ENCODE peak calls at places on chromosomes 2 and 18, in six cellular contexts. H is gastrocnemius medialis, W is K562, X is pancreas, I is breast epithelium, Q is spleen. E is an unnamed sample.

GRCh38 chr2:98556634-98557033 is 51.7 kb downstream of the COA5 start:
- DNase-seq in H (no peak), W (no peak), X (no peak), I (no peak), Q (peak), E (no peak)

GRCh38 chr2:200028998-200029397 is 73.6 kb downstream of the MAIP1 start:
- DNase-seq in H (no peak), W (no peak), X (no peak), I (no peak), Q (no peak), E (no peak)

GRCh38 chr2:6913415-6914157 is 3.6 kb upstream of the RNF144A start:
- DNase-seq in H (no peak), W (no peak), X (no peak), I (no peak), Q (no peak), E (no peak)

GRCh38 chr18:36929601-36930000 is 100.7 kb downstream of the KIAA1328 start:
- DNase-seq in H (no peak), W (no peak), X (no peak), I (no peak), Q (no peak), E (no peak)

GRCh38 chr2:96359866-96360265 is 24.3 kb downstream of the NCAPH start:
- DNase-seq in H (no peak), W (no peak), X (no peak), I (no peak), Q (no peak), E (no peak)

GRCh38 chr18:32775628-32776027 is 2.8 kb upstream of the KLHL14 start:
- DNase-seq in H (no peak), W (no peak), X (no peak), I (no peak), Q (no peak), E (no peak)

GRCh38 chr2:222796413-222797103 is 64.3 kb upstream of the ACSL3 start:
- DNase-seq in H (no peak), W (no peak), X (peak), I (no peak), Q (no peak), E (no peak)

GRCh38 chr18:23077493-23078256 is 57.6 kb upstream of the CABLES1 start:
- DNase-seq in H (no peak), W (no peak), X (no peak), I (peak), Q (no peak), E (no peak)

GRCh38 chr2:65370387-65371093 is 61.9 kb downstream of the SPRED2 start:
- DNase-seq in H (peak), W (no peak), X (no peak), I (no peak), Q (no peak), E (no peak)

GRCh38 chr18:41538751-41539150 is 416.3 kb upstream of the PIK3C3 start:
- DNase-seq in H (no peak), W (no peak), X (no peak), I (no peak), Q (no peak), E (no peak)

GRCh38 chr2:81213598-81213997 is 909.0 kb upstream of the LRRTM1 start:
- DNase-seq in H (no peak), W (no peak), X (no peak), I (no peak), Q (no peak), E (no peak)

GRCh38 chr2:216683846-216684245 is 11.5 kb downstream of the IGFBP5 start:
- DNase-seq in H (peak), W (no peak), X (no peak), I (peak), Q (no peak), E (peak)

GRCh38 chr2:62505109-62505508 is 886 bp downstream of the TMEM17 start:
- DNase-seq in H (no peak), W (peak), X (no peak), I (no peak), Q (no peak), E (no peak)

GRCh38 chr2:226475650-226476049 is 324.0 kb downstream of the IRS1 start:
- DNase-seq in H (no peak), W (no peak), X (no peak), I (no peak), Q (no peak), E (no peak)

GRCh38 chr2:29293830-29294438 is 178.7 kb downstream of the CLIP4 start:
- DNase-seq in H (no peak), W (peak), X (peak), I (no peak), Q (no peak), E (no peak)

GRCh38 chr2:234548720-234549420 is 52.0 kb upstream of the ARL4C start:
- DNase-seq in H (no peak), W (no peak), X (no peak), I (no peak), Q (no peak), E (no peak)

GRCh38 chr2:179222076-179222475 is 42.6 kb downstream of the SESTD1 start:
- DNase-seq in H (no peak), W (no peak), X (no peak), I (no peak), Q (no peak), E (no peak)

GRCh38 chr18:32450026-32450681 is 20.5 kb downstream of the GAREM1 start:
- DNase-seq in H (no peak), W (no peak), X (no peak), I (no peak), Q (no peak), E (no peak)

GRCh38 chr2:140506606-140507005 is 1624.2 kb downstream of the LRP1B start:
- DNase-seq in H (no peak), W (no peak), X (no peak), I (no peak), Q (no peak), E (no peak)

GRCh38 chr2:172561270-172561669 is 5.4 kb downstream of the PDK1 start:
- DNase-seq in H (no peak), W (no peak), X (no peak), I (no peak), Q (no peak), E (no peak)

GRCh38 chr2:240962371-240963064 is 35.9 kb upstream of the SNED1 start:
- DNase-seq in H (no peak), W (no peak), X (peak), I (peak), Q (peak), E (peak)
- H3K4me3 ChIP-seq in H (peak), W (no peak), X (no peak), I (peak), Q (no peak), E (no peak)

GRCh38 chr2:170189757-170190156 is 11.8 kb downstream of the MYO3B start:
- DNase-seq in H (no peak), W (no peak), X (no peak), I (no peak), Q (no peak), E (no peak)
- TF ChIP-seq CTCF in H (no peak), W (no peak), X (no peak), I (no peak), Q (no peak), E (no peak)

DNA sequence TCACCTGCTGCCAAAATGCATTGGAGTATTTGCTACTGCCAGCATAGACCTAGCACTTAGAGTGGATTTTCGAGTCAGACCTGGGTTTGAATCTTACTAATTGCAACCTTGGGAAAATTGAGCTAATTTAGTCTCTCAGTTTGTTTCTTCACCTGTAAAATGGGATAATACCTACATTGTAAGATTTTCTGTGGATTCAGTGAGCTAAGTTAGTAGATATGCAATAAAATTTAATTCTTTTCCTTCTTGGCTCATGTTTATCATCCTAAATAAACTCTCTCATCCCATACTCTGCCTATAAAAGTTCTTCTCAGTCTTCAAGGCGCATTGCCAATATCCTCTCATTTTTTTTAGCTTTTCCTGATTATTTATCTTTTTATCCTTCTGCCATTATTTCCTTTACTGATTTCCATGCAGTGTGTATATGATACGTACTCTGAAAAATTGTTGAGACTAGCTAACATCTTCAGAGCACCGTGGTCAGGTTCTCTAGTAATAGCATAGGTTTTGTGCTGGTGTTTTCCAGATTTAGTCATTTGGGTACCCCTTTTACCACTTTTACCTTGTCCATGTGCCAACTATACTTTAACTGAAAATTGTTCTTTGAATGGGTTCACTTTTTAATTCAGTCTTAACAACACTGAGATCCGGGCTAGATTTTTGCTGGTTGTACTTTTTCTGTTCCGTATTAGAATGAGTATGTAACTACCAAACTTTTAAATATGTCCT is 7.3 kb downstream of the CEP192 start:
- DNase-seq in H (no peak), W (no peak), X (no peak), I (no peak), Q (no peak), E (no peak)
- H3K4me3 ChIP-seq in H (no peak), W (no peak), X (no peak), I (no peak), Q (no peak), E (no peak)

DNA sequence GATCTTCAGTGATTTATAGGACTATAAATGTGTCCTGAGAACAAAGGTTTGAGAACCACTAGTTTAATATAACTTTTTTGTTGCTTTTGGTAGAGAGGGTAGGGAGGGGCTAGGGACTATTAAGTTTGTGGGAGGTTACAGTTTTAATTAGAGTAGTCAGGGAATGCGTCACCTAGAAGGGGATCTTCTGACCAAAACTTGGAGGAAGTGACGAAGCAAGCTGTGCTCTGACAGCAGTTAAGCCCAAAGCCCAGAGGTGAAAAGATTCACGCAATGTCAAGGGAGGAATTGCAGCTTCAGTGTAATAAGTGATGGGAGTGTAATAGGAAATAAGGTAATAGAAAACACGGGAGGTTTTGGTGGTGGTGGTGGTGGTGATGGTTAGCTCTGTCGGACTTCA is 8.1 kb downstream of the TDRD15 start:
- DNase-seq in H (no peak), W (no peak), X (no peak), I (no peak), Q (no peak), E (no peak)
- TF ChIP-seq CTCF in H (no peak), W (no peak), X (no peak), I (no peak), Q (no peak), E (no peak)

GRCh38 chr2:159795781-159796667 is 2.0 kb downstream of the CD302 start:
- DNase-seq in H (no peak), W (no peak), X (no peak), I (no peak), Q (no peak), E (no peak)

GRCh38 chr2:159797468-159798375 is at the start of gene CD302:
- DNase-seq in H (peak), W (peak), X (peak), I (peak), Q (peak), E (peak)

GRCh38 chr2:159799833-159800232 is 1.8 kb upstream of the CD302 start:
- DNase-seq in H (no peak), W (no peak), X (no peak), I (no peak), Q (no peak), E (no peak)

GRCh38 chr2:159801925-159802324 is 3.9 kb upstream of the CD302 start:
- DNase-seq in H (no peak), W (no peak), X (no peak), I (no peak), Q (no peak), E (no peak)

GRCh38 chr2:159798376-159798724 is 342 bp upstream of the CD302 start:
- DNase-seq in H (no peak), W (no peak), X (no peak), I (no peak), Q (no peak), E (no peak)
- H3K4me3 ChIP-seq in H (peak), W (peak), X (peak), I (peak), Q (peak), E (peak)

DNA sequence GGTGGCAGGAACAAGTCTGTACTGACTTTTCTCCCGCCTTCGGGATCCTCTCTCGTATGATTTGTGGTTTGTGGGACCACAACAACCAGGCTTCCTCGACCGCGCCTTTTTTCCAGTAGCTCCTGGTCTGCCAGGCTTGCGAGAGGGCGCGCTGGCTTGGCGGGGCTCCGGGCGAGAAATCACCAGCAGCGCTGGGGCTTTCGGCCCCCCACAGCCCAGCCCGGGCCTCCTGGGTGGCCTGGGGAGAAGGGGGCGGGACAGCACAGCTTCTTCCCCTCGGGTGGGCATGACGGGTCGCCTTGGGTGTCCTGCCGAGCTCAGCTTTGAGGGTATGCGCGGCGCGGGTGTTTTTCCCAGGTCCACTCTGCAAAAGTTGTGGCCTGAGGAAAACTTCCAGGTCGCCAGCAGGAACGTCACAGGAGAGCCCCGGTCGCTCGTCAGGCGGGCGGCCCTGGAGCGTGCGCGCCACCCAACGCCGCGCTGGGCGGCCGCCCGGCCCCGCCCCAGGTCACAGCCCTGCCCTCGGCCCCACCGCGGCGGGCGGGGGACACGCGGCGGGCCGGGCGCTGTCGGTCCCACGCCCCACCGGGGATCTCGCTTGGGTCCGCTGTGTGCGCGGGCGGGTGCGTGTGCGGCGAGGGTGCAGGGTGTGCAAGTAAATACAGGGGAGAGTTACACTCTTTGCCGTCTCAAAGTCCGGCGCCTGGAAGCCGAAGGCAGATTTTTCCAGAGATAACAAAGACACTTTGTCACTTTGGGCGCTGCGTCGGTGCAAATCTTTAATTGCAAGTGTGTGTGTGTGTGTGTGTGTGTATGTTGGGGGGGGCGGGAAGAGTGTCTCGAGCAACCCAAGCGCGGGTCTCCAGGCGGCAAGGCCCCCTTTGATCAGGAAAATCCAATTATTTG is 728 bp upstream of the SP5 start:
- DNase-seq in H (no peak), W (peak), X (peak), I (no peak), Q (no peak), E (peak)
- TF ChIP-seq CTCF in H (no peak), W (no peak), X (no peak), I (no peak), Q (no peak), E (no peak)

GRCh38 chr2:9113262-9113661 is 93.3 kb upstream of the ASAP2 start:
- DNase-seq in H (no peak), W (no peak), X (no peak), I (no peak), Q (peak), E (no peak)
- H3K4me3 ChIP-seq in H (no peak), W (no peak), X (no peak), I (no peak), Q (no peak), E (no peak)

DNA sequence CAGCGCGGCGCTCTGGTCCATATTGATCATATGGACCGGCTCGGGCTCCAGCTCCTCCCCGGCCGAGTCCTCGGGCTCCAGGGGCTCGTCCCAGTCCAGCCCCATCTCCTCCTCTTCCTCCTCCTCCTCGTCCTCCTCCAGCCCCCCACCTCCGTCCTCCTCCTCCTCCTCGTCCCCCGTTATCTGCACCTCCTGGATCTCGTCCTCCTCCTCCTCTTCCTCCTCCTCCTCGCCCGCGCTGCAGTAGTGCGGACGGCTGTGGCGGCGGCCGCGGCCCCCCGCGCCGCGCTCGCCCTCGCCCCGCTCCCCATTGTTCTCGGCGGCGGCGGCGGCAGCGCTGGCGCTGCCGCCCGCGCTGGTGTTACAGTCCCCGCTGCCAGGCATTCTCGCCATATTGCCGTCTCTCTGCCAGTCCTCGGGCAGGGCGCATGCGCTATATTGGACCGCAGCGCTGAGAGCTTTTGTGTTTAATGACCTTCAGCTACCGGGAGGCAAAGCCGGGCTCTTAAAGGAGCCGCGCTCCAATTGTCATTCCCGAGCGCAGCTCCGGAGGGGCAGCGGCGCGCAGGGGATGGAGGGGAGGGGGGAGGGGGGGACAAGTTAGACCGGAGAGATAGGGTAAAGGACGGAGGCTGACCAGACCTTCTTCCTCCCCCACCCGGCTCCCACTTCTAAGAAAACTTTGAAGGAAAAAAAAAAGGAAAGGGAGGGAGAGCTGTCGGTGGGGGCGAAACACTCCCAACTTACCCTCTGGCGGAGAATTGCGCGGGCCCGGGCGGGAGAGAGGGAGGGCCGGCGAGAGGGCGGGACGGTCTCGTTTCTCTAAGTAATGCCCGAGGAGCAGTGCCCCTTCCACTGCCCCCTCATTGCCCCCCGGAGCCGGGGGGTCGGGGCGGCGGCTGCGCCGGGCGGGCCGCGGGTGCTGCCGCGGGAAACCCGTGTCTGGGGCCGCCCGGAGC is at the start of gene KCTD1:
- DNase-seq in H (peak), W (no peak), X (peak), I (peak), Q (peak), E (peak)
- TF ChIP-seq CTCF in H (no peak), W (no peak), X (no peak), I (no peak), Q (no peak), E (no peak)

DNA sequence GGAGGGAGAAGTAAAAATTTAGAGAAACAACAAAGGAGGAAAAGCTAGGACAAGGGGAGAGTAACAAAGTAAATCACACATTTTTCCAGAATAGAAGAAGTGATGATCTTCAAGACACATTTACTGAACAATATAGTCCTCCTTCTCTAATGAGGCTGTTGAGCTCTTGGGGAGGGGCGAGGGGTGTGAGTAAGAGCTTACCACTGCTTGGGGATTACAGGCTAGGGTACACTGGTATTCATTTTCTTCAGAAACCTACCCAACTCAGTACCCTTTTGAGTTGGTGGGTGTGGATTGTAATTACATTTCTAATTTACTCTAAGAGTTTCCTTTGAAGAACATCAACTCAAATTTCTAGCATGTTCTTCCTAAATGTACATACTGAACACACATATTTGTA is 157.7 kb upstream of the ZFP36L2 start:
- DNase-seq in H (no peak), W (no peak), X (no peak), I (no peak), Q (no peak), E (no peak)
- H3K4me3 ChIP-seq in H (no peak), W (no peak), X (no peak), I (no peak), Q (no peak), E (no peak)

E was measured in tibial artery.